ENCODE peak calls at places on chromosomes 13 and 19, in six cellular contexts. One of them, this sample, is unnamed.

GRCh38 chr13:107271226-107271625 is 703.3 kb upstream of the ARGLU1 start:
- DNase-seq in HFF-Myc: no peak
- DNase-seq in H1: peak
- DNase-seq in AG09309: no peak
- DNase-seq in astrocyte of the spinal cord: peak
- DNase-seq in neural progenitor cell: peak
- DNase-seq in this sample: peak

GRCh38 chr13:30346159-30346788 is 38.9 kb upstream of the KATNAL1 start:
- DNase-seq in HFF-Myc: no peak
- DNase-seq in neural progenitor cell: no peak
- DNase-seq in H1: no peak
- DNase-seq in astrocyte of the spinal cord: no peak
- DNase-seq in AG09309: no peak
- DNase-seq in this sample: no peak

GRCh38 chr19:19822148-19822429 is 539 bp upstream of the ZNF506 start:
- DNase-seq in AG09309: no peak
- DNase-seq in neural progenitor cell: no peak
- DNase-seq in HFF-Myc: no peak
- DNase-seq in H1: no peak
- DNase-seq in astrocyte of the spinal cord: no peak
- DNase-seq in this sample: no peak

GRCh38 chr19:18205180-18205915 is 1.5 kb upstream of the RAB3A start:
- DNase-seq in HFF-Myc: no peak
- DNase-seq in neural progenitor cell: peak
- DNase-seq in AG09309: peak
- DNase-seq in H1: no peak
- DNase-seq in astrocyte of the spinal cord: peak
- DNase-seq in this sample: peak

GRCh38 chr19:17260842-17261325 is 3.7 kb downstream of the USHBP1 start:
- DNase-seq in HFF-Myc: peak
- DNase-seq in H1: peak
- DNase-seq in astrocyte of the spinal cord: peak
- DNase-seq in neural progenitor cell: peak
- DNase-seq in AG09309: no peak
- DNase-seq in this sample: peak

GRCh38 chr19:11982526-11982925 is 17.7 kb downstream of the ZNF763 start:
- DNase-seq in H1: no peak
- DNase-seq in AG09309: no peak
- DNase-seq in neural progenitor cell: no peak
- DNase-seq in astrocyte of the spinal cord: no peak
- DNase-seq in HFF-Myc: no peak
- DNase-seq in this sample: peak

GRCh38 chr13:33228645-33229445 is 56.7 kb downstream of the STARD13 start:
- DNase-seq in neural progenitor cell: peak
- DNase-seq in HFF-Myc: no peak
- DNase-seq in H1: no peak
- DNase-seq in AG09309: no peak
- DNase-seq in astrocyte of the spinal cord: peak
- DNase-seq in this sample: peak

GRCh38 chr13:42615691-42616090 is 41.7 kb downstream of the TNFSF11 start:
- DNase-seq in astrocyte of the spinal cord: no peak
- DNase-seq in HFF-Myc: peak
- DNase-seq in AG09309: no peak
- DNase-seq in neural progenitor cell: no peak
- DNase-seq in H1: no peak
- DNase-seq in this sample: peak

GRCh38 chr13:98834254-98834960 is 81.9 kb upstream of the SLC15A1 start:
- DNase-seq in AG09309: no peak
- DNase-seq in neural progenitor cell: peak
- DNase-seq in H1: no peak
- DNase-seq in astrocyte of the spinal cord: no peak
- DNase-seq in HFF-Myc: no peak
- DNase-seq in this sample: no peak

GRCh38 chr19:49017666-49018351 is 918 bp upstream of the LHB start:
- DNase-seq in AG09309: no peak
- DNase-seq in neural progenitor cell: peak
- DNase-seq in HFF-Myc: peak
- DNase-seq in H1: no peak
- DNase-seq in astrocyte of the spinal cord: peak
- DNase-seq in this sample: peak

GRCh38 chr13:73228546-73228945 is 169.7 kb downstream of the KLF5 start:
- DNase-seq in neural progenitor cell: no peak
- DNase-seq in H1: no peak
- DNase-seq in astrocyte of the spinal cord: peak
- DNase-seq in HFF-Myc: no peak
- DNase-seq in AG09309: no peak
- DNase-seq in this sample: peak

GRCh38 chr19:47765522-47766358 is 12.8 kb upstream of the SELENOW start:
- DNase-seq in H1: no peak
- DNase-seq in neural progenitor cell: peak
- DNase-seq in AG09309: no peak
- DNase-seq in HFF-Myc: no peak
- DNase-seq in astrocyte of the spinal cord: no peak
- DNase-seq in this sample: peak

GRCh38 chr19:18915639-18916038 is 3.5 kb downstream of the COPE start:
- DNase-seq in H1: no peak
- DNase-seq in astrocyte of the spinal cord: peak
- DNase-seq in neural progenitor cell: peak
- DNase-seq in AG09309: no peak
- DNase-seq in HFF-Myc: no peak
- DNase-seq in this sample: peak

GRCh38 chr19:46825731-46826055 is 25.0 kb downstream of the AP2S1 start:
- DNase-seq in astrocyte of the spinal cord: no peak
- DNase-seq in HFF-Myc: no peak
- DNase-seq in AG09309: no peak
- DNase-seq in neural progenitor cell: no peak
- DNase-seq in H1: no peak
- DNase-seq in this sample: no peak

GRCh38 chr13:24146961-24147569 is 13.5 kb upstream of the SPATA13 start:
- DNase-seq in astrocyte of the spinal cord: no peak
- DNase-seq in H1: no peak
- DNase-seq in AG09309: no peak
- DNase-seq in HFF-Myc: no peak
- DNase-seq in neural progenitor cell: no peak
- DNase-seq in this sample: peak

GRCh38 chr13:73141292-73141771 is 82.5 kb downstream of the KLF5 start:
- DNase-seq in AG09309: no peak
- DNase-seq in neural progenitor cell: peak
- DNase-seq in HFF-Myc: no peak
- DNase-seq in astrocyte of the spinal cord: peak
- DNase-seq in H1: no peak
- DNase-seq in this sample: peak

GRCh38 chr13:110262944-110263343 is 44.0 kb downstream of the COL4A1 start:
- DNase-seq in neural progenitor cell: no peak
- DNase-seq in AG09309: no peak
- DNase-seq in HFF-Myc: no peak
- DNase-seq in astrocyte of the spinal cord: no peak
- DNase-seq in H1: no peak
- DNase-seq in this sample: peak

GRCh38 chr13:43520331-43520730 is 266.4 kb downstream of the ENOX1 start:
- DNase-seq in HFF-Myc: peak
- DNase-seq in astrocyte of the spinal cord: no peak
- DNase-seq in AG09309: no peak
- DNase-seq in neural progenitor cell: no peak
- DNase-seq in H1: no peak
- DNase-seq in this sample: no peak

GRCh38 chr13:23695711-23696512 is 125.7 kb downstream of the TNFRSF19 start:
- DNase-seq in astrocyte of the spinal cord: no peak
- DNase-seq in HFF-Myc: no peak
- DNase-seq in H1: no peak
- DNase-seq in neural progenitor cell: no peak
- DNase-seq in AG09309: no peak
- DNase-seq in this sample: no peak

GRCh38 chr13:35965226-35965927 is 165.8 kb downstream of the DCLK1 start:
- DNase-seq in astrocyte of the spinal cord: no peak
- DNase-seq in HFF-Myc: no peak
- DNase-seq in neural progenitor cell: no peak
- DNase-seq in H1: no peak
- DNase-seq in AG09309: no peak
- DNase-seq in this sample: no peak

DNA sequence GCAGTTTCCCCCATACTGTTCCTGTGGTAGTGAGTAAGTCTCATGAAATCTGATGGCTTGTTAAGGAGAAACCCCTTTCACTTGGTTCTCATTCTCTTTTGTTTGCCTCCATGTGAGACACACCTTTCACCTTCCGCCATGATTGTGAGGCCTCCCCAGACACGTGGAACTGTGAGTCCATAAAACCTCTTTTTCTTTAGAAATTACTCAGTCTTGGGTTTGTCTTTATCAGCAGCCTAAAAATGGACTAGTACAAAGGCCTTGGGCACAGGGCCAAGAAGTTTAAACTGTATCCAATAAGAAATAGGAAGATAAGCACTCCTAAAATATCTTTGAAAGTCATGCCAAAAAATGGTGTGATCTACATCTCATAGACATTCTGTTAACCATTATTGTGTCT is 176.9 kb downstream of the TBC1D4 start:
- DNase-seq in astrocyte of the spinal cord: no peak
- DNase-seq in H1: no peak
- DNase-seq in AG09309: no peak
- DNase-seq in neural progenitor cell: no peak
- DNase-seq in HFF-Myc: no peak
- DNase-seq in this sample: peak
- TF ChIP-seq CTCF in astrocyte of the spinal cord: no peak
- TF ChIP-seq CTCF in H1: no peak
- TF ChIP-seq CTCF in AG09309: no peak
- TF ChIP-seq CTCF in neural progenitor cell: no peak
- TF ChIP-seq CTCF in HFF-Myc: no peak
- TF ChIP-seq CTCF in this sample: no peak

DNA sequence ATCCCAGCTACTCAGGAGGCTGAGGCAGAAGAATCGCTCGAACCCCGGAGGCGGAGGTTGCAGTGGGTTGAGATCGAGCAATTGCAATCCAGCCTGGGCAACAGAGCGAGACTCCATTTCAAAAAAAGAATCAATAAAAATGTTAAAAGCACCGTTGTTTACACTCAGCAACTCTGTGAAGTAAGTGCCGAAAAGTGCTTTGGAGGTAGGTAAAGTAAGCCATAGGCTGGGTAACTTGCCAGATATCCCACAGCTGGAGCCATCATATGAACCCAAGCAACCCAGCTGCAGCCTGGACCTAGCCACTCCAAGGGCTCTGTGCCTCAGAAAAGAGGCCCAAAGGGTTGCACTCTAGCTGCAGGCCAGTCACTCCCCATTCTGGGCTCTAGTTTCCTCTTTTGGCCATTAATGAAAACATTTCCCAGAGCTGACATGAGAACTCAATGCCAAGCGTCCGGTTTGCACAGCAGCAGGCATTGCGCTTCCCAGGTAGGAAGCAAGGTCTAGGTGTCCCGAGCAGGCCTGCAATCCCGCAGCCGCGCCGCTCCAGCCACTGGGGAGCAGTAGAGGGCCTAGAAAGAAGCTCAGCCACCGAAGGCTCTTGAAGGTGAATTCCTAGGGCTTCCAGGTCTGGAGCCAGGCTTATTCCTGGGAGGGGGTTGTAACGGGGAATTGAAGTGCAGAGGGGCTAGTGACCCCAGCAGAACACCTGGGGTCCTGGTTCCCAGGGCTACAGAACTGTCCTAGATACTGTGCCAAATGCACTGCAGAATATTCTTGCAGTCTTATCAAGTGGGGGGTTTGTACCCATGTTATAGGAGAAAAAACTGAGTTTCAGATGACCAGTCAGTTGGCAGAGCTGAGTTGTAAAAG is 4.1 kb upstream of the CD79A start:
- DNase-seq in astrocyte of the spinal cord: peak
- DNase-seq in AG09309: no peak
- DNase-seq in HFF-Myc: no peak
- DNase-seq in neural progenitor cell: peak
- DNase-seq in H1: peak
- DNase-seq in this sample: peak
- TF ChIP-seq CTCF in astrocyte of the spinal cord: peak
- TF ChIP-seq CTCF in AG09309: peak
- TF ChIP-seq CTCF in HFF-Myc: peak
- TF ChIP-seq CTCF in neural progenitor cell: peak
- TF ChIP-seq CTCF in H1: peak
- TF ChIP-seq CTCF in this sample: peak

DNA sequence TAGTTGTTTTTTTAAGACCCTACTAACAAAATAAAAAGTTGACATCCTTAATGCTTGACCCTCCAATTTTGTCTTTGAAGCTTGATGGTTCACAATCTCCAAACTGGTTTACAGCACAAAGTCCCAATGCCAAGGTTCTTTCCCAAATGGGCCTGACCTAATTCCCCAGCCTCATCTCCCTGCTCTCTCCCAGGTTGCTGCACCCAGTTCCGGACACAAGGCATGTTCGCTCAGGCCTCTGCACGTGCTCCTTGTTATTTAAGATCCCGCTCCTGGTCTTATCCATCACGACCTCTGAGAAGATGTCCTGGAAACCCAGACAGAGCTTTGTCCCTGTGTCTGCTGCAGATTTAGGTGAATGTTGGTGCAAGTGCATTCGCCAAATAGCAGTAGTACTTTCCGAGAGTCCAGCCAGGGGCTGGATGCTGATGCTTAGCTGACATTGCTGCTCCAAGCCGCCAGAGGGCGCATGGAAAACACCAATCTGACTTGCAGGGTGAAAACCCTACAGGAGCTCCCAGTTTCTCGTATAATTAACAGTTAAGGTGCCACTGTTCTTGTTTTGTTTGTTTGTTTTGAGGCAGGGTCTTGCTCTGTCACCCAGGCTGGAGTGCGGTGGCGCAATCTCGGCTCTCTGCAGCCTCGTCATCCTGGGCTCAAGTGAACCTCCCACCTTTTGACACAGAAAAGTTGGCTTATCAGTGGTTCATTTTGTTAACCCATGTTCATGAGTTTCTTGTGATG is 18.5 kb downstream of the LYPD3 start:
- DNase-seq in HFF-Myc: no peak
- DNase-seq in neural progenitor cell: peak
- DNase-seq in H1: peak
- DNase-seq in astrocyte of the spinal cord: peak
- DNase-seq in AG09309: no peak
- DNase-seq in this sample: peak
- TF ChIP-seq CTCF in HFF-Myc: peak
- TF ChIP-seq CTCF in neural progenitor cell: peak
- TF ChIP-seq CTCF in H1: peak
- TF ChIP-seq CTCF in astrocyte of the spinal cord: peak
- TF ChIP-seq CTCF in AG09309: peak
- TF ChIP-seq CTCF in this sample: peak

DNA sequence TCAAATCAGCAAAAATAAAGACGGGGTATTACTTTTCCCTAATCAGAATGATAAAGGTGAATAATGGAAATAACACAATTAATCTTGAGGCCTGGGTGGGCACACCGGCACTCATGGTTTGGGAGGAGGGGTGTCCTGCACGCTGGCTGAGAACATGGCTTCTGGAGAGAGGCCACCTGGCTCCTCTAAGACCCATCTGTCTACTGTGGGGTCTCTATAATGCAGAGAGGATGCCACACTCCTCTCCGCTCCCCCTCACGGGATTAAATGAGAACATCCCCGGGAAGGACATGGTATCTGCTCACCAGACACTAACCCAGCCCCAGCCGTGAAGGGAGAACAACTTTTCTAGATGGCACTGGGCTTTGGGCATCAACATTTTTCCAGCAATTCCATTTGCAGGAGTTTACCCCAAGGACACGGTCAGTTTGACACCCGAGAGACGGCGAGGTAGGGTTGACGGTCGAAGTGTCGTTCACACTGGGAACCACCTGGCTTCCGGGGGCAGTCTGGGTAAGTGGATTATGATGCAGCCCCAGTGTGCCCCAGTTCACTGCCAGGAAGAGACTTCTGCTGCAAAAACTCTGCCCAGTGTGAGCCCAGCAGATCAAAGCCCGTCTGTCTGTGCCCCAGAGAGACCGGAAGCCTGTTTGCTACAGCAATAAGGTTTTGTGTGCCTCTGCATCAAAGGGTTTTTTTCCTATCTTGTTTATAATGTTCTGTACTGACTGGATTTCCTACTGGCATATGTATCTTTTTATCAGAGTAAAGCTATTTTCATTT is 56.6 kb downstream of the CEBPG start:
- DNase-seq in HFF-Myc: no peak
- DNase-seq in H1: no peak
- DNase-seq in AG09309: no peak
- DNase-seq in astrocyte of the spinal cord: no peak
- DNase-seq in neural progenitor cell: no peak
- DNase-seq in this sample: no peak
- TF ChIP-seq CTCF in HFF-Myc: no peak
- TF ChIP-seq CTCF in H1: no peak
- TF ChIP-seq CTCF in AG09309: no peak
- TF ChIP-seq CTCF in astrocyte of the spinal cord: no peak
- TF ChIP-seq CTCF in neural progenitor cell: no peak
- TF ChIP-seq CTCF in this sample: no peak

This sample was measured in cardiac fibroblast.